ENCODE peak calls at places on chromosome 13, in five cellular contexts. N, G, Z, M and I are unnamed samples.

GRCh38 chr13:49540552-49540951 is 44.8 kb downstream of the PHF11 start:
- DNase-seq in M (no peak), G (no peak), Z (no peak), N (no peak), I (no peak)

GRCh38 chr13:32905063-32905863 is 111.0 kb upstream of the KL start:
- DNase-seq in Z (peak; percentile 80), M (peak; percentile 28), G (no peak), N (no peak), I (no peak)

GRCh38 chr13:108086678-108087077 is 128.7 kb downstream of the LIG4 start:
- DNase-seq in Z (no peak), N (no peak), G (no peak), M (no peak), I (no peak)

GRCh38 chr13:110187501-110188161 is 119.3 kb downstream of the COL4A1 start:
- DNase-seq in M (peak; percentile 24), G (no peak), Z (no peak), N (no peak), I (no peak)

GRCh38 chr13:85693889-85694511 is 105.2 kb downstream of the SLITRK6 start:
- DNase-seq in N (no peak), G (no peak), M (no peak), Z (no peak), I (no peak)

GRCh38 chr13:49627831-49628652 is at the start of gene ARL11:
- DNase-seq in G (no peak), N (peak; percentile 72), M (peak; percentile 8), Z (no peak), I (no peak)

GRCh38 chr13:94209110-94209509 is 270.4 kb downstream of the DCT start:
- DNase-seq in G (no peak), M (no peak), Z (peak; percentile 69), N (no peak), I (no peak)

GRCh38 chr13:40442826-40443225 is 223.6 kb downstream of the FOXO1 start:
- DNase-seq in Z (no peak), G (no peak), M (no peak), N (no peak), I (no peak)

GRCh38 chr13:79485014-79485441 is 4.1 kb downstream of the NDFIP2 start:
- DNase-seq in N (no peak), M (peak; percentile 70), G (no peak), Z (no peak), I (peak; percentile 35)

GRCh38 chr13:73738626-73739025 is 395.6 kb downstream of the KLF12 start:
- DNase-seq in M (no peak), G (no peak), Z (no peak), N (no peak), I (no peak)

GRCh38 chr13:113851826-113852535 is 11.9 kb downstream of the GAS6 start:
- DNase-seq in M (no peak), G (no peak), N (no peak), Z (no peak), I (no peak)

GRCh38 chr13:100512422-100512821 is 76.2 kb downstream of the GGACT start:
- DNase-seq in Z (no peak), G (no peak), M (no peak), N (no peak), I (no peak)

GRCh38 chr13:59360108-59360507 is 803.6 kb downstream of the DIAPH3 start:
- DNase-seq in N (no peak), Z (no peak), M (no peak), G (no peak), I (no peak)